ENCODE peak calls at places on chromosomes 16 and 17, in four cellular contexts. One of them, this sample, is unnamed. For H3K9me3 and H3K4me1, the result is how much of the 10 kb centered on the place peaks cover.

GRCh38 chr16:66026211-66026610 is 340.3 kb upstream of the CDH5 start:
- DNase-seq in aorta: no peak
- DNase-seq in OCI-LY7: no peak
- DNase-seq in right cardiac atrium: no peak
- DNase-seq in this sample: no peak

GRCh38 chr17:44581868-44582267 is 24.6 kb downstream of the FZD2 start:
- DNase-seq in aorta: peak
- DNase-seq in OCI-LY7: peak
- DNase-seq in right cardiac atrium: no peak
- DNase-seq in this sample: no peak

GRCh38 chr17:43670645-43671074 is 8.9 kb upstream of the MEOX1 start:
- DNase-seq in aorta: no peak
- DNase-seq in OCI-LY7: no peak
- DNase-seq in right cardiac atrium: no peak
- DNase-seq in this sample: no peak

GRCh38 chr17:48024149-48025039 is 13.2 kb downstream of the COPZ2 start:
- DNase-seq in aorta: peak
- DNase-seq in OCI-LY7: no peak
- DNase-seq in right cardiac atrium: peak
- DNase-seq in this sample: peak

GRCh38 chr17:19534562-19535149 is 1.0 kb downstream of the SLC47A1 start:
- DNase-seq in aorta: no peak
- DNase-seq in OCI-LY7: no peak
- DNase-seq in right cardiac atrium: no peak
- DNase-seq in this sample: no peak

GRCh38 chr17:18105027-18105426 is 3.5 kb upstream of the MYO15A start:
- DNase-seq in aorta: no peak
- DNase-seq in OCI-LY7: no peak
- DNase-seq in right cardiac atrium: no peak
- DNase-seq in this sample: no peak

GRCh38 chr16:46843898-46844642 is 13.1 kb upstream of the C16orf87 start:
- DNase-seq in aorta: no peak
- DNase-seq in OCI-LY7: no peak
- DNase-seq in right cardiac atrium: peak
- DNase-seq in this sample: peak

GRCh38 chr17:4998666-4999428 is 1.1 kb downstream of the KIF1C start:
- DNase-seq in aorta: no peak
- DNase-seq in OCI-LY7: peak
- DNase-seq in right cardiac atrium: peak
- DNase-seq in this sample: no peak

GRCh38 chr17:47834756-47835155 is 3.3 kb downstream of the LRRC46 start:
- DNase-seq in aorta: no peak
- DNase-seq in OCI-LY7: no peak
- DNase-seq in right cardiac atrium: no peak
- DNase-seq in this sample: no peak

GRCh38 chr17:28097901-28098300 is 55.4 kb downstream of the NLK start:
- DNase-seq in aorta: no peak
- DNase-seq in OCI-LY7: peak
- DNase-seq in right cardiac atrium: no peak
- DNase-seq in this sample: no peak

GRCh38 chr17:245611-246010 is 64.2 kb upstream of the DOC2B start:
- DNase-seq in aorta: peak
- DNase-seq in OCI-LY7: no peak
- DNase-seq in right cardiac atrium: peak
- DNase-seq in this sample: peak

GRCh38 chr17:31211352-31212012 is 85.6 kb downstream of the OMG start:
- DNase-seq in aorta: no peak
- DNase-seq in OCI-LY7: no peak
- DNase-seq in right cardiac atrium: no peak
- DNase-seq in this sample: no peak

GRCh38 chr17:42288985-42289862 is 926 bp downstream of the STAT5A start:
- DNase-seq in aorta: peak
- DNase-seq in OCI-LY7: no peak
- DNase-seq in right cardiac atrium: peak
- DNase-seq in this sample: peak

GRCh38 chr17:7650509-7651096 is at the start of gene ATP1B2:
- DNase-seq in aorta: peak
- DNase-seq in OCI-LY7: peak
- DNase-seq in right cardiac atrium: peak
- DNase-seq in this sample: peak

GRCh38 chr17:37494401-37494831 is 4.7 kb downstream of the DUSP14 start:
- DNase-seq in aorta: no peak
- DNase-seq in OCI-LY7: no peak
- DNase-seq in right cardiac atrium: no peak
- DNase-seq in this sample: no peak

GRCh38 chr17:59972778-59973177 is 8.2 kb upstream of the RNFT1 start:
- DNase-seq in aorta: no peak
- DNase-seq in OCI-LY7: no peak
- DNase-seq in right cardiac atrium: peak
- DNase-seq in this sample: no peak

GRCh38 chr17:1604831-1605528 is 23.7 kb downstream of the SLC43A2 start:
- DNase-seq in aorta: no peak
- DNase-seq in OCI-LY7: no peak
- DNase-seq in right cardiac atrium: no peak
- DNase-seq in this sample: peak

GRCh38 chr17:33716937-33717336 is 423.8 kb upstream of the ASIC2 start:
- DNase-seq in aorta: no peak
- DNase-seq in OCI-LY7: no peak
- DNase-seq in right cardiac atrium: no peak
- DNase-seq in this sample: no peak

GRCh38 chr17:63774141-63774981 is at the start of gene DDX42:
- DNase-seq in aorta: peak
- DNase-seq in OCI-LY7: peak
- DNase-seq in right cardiac atrium: peak
- DNase-seq in this sample: peak

GRCh38 chr17:1460233-1460632 is 4.2 kb upstream of the CRK start:
- DNase-seq in aorta: peak
- DNase-seq in OCI-LY7: no peak
- DNase-seq in right cardiac atrium: peak
- DNase-seq in this sample: peak

GRCh38 chr17:80380068-80381061 is 34.6 kb upstream of the ENDOV start:
- DNase-seq in aorta: no peak
- DNase-seq in OCI-LY7: no peak
- DNase-seq in right cardiac atrium: no peak
- DNase-seq in this sample: no peak

GRCh38 chr17:46157443-46158107 is 35.7 kb downstream of the KANSL1 start:
- DNase-seq in aorta: no peak
- DNase-seq in OCI-LY7: no peak
- DNase-seq in right cardiac atrium: no peak
- DNase-seq in this sample: no peak

GRCh38 chr17:2940352-2940751 is 123.1 kb downstream of the OR1D5 start:
- DNase-seq in aorta: no peak
- DNase-seq in OCI-LY7: no peak
- DNase-seq in right cardiac atrium: peak
- DNase-seq in this sample: no peak

GRCh38 chr17:332558-333322 is 19.9 kb downstream of the RPH3AL start:
- DNase-seq in aorta: peak
- DNase-seq in OCI-LY7: no peak
- DNase-seq in right cardiac atrium: peak
- DNase-seq in this sample: peak

GRCh38 chr16:48539485-48540221 is 70.3 kb downstream of the N4BP1 start:
- DNase-seq in aorta: no peak
- DNase-seq in OCI-LY7: no peak
- DNase-seq in right cardiac atrium: no peak
- DNase-seq in this sample: no peak

GRCh38 chr17:82021728-82022309 is 859 bp downstream of the CENPX start:
- DNase-seq in aorta: no peak
- DNase-seq in OCI-LY7: peak
- DNase-seq in right cardiac atrium: no peak
- DNase-seq in this sample: no peak

GRCh38 chr16:57618306-57619132 is 9.9 kb upstream of the ADGRG1 start:
- DNase-seq in aorta: peak
- DNase-seq in OCI-LY7: no peak
- DNase-seq in right cardiac atrium: no peak
- DNase-seq in this sample: peak

GRCh38 chr16:23788653-23789052 is 33.8 kb downstream of the CHP2 start:
- DNase-seq in aorta: no peak
- DNase-seq in OCI-LY7: no peak
- DNase-seq in right cardiac atrium: no peak
- DNase-seq in this sample: no peak

GRCh38 chr17:28216528-28216927 is 102.5 kb upstream of the TMEM97 start:
- DNase-seq in aorta: no peak
- DNase-seq in OCI-LY7: no peak
- DNase-seq in right cardiac atrium: no peak
- DNase-seq in this sample: no peak

GRCh38 chr17:50111687-50112655 is 16.8 kb downstream of the PDK2 start:
- DNase-seq in aorta: peak
- DNase-seq in OCI-LY7: no peak
- DNase-seq in right cardiac atrium: peak
- DNase-seq in this sample: no peak

GRCh38 chr16:3292604-3293003 is 9.3 kb downstream of the ZNF263 start:
- DNase-seq in aorta: no peak
- DNase-seq in OCI-LY7: no peak
- DNase-seq in right cardiac atrium: no peak
- DNase-seq in this sample: no peak
- H3K9me3 ChIP-seq in aorta: under half
- H3K9me3 ChIP-seq in OCI-LY7: under half
- H3K9me3 ChIP-seq in right cardiac atrium: under half
- H3K9me3 ChIP-seq in this sample: under half

GRCh38 chr17:38890410-38890746 is 20.5 kb downstream of the LASP1 start:
- DNase-seq in aorta: no peak
- DNase-seq in OCI-LY7: no peak
- DNase-seq in right cardiac atrium: no peak
- DNase-seq in this sample: no peak
- H3K4me1 ChIP-seq in aorta: under half
- H3K4me1 ChIP-seq in OCI-LY7: under half
- H3K4me1 ChIP-seq in right cardiac atrium: under half
- H3K4me1 ChIP-seq in this sample: under half

DNA sequence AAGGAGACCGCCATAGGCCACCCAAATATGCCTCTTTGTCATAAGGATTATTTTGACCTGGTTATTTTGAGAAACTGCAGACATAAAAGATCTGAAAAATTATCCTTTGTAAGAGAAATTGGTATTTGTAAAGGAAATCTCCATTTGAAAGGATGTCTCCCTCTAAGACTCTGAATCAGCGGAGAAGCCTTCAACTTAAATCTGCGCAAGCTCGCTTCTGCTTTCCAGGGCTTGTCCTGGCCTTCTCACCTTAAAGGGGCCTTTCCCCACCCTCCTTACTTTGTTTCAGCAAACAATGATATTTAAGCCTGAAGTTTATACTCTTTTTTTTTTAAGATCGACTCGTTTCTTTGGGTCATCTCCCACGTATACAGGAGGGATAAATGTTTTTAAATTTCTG is 34.5 kb downstream of the HSBP1 start:
- DNase-seq in aorta: no peak
- DNase-seq in OCI-LY7: no peak
- DNase-seq in right cardiac atrium: no peak
- DNase-seq in this sample: no peak
- H3K27ac ChIP-seq in aorta: no peak
- H3K27ac ChIP-seq in OCI-LY7: peak
- H3K27ac ChIP-seq in right cardiac atrium: no peak
- H3K27ac ChIP-seq in this sample: no peak

DNA sequence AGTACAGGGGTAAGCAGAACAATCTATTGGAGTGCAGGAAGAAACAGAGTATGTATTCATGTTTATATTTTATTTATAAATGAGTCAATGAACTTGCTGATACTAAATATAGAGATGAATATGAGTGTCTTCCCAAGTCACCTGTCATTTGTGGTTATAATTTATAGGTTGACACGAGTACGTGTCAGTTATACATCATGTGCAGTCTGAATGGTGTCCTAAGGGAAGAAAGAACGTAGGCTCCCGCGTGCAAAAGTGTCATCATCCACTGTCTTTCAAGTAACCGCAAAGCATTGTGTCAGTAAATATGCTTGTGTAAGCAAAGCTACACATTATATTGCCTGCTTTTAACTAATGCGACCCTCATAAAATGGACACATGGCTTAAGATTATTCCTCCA is 786.1 kb downstream of the KCNJ2 start:
- DNase-seq in aorta: no peak
- DNase-seq in OCI-LY7: no peak
- DNase-seq in right cardiac atrium: no peak
- DNase-seq in this sample: no peak
- H3K9me3 ChIP-seq in aorta: under half
- H3K9me3 ChIP-seq in OCI-LY7: under half
- H3K9me3 ChIP-seq in right cardiac atrium: under half
- H3K9me3 ChIP-seq in this sample: under half

GRCh38 chr16:85354623-85355514 is 242.6 kb upstream of the CIBAR2 start:
- DNase-seq in aorta: no peak
- DNase-seq in OCI-LY7: no peak
- DNase-seq in right cardiac atrium: peak
- DNase-seq in this sample: no peak
- H3K4me1 ChIP-seq in aorta: under half
- H3K4me1 ChIP-seq in OCI-LY7: under half
- H3K4me1 ChIP-seq in right cardiac atrium: under half
- H3K4me1 ChIP-seq in this sample: under half

DNA sequence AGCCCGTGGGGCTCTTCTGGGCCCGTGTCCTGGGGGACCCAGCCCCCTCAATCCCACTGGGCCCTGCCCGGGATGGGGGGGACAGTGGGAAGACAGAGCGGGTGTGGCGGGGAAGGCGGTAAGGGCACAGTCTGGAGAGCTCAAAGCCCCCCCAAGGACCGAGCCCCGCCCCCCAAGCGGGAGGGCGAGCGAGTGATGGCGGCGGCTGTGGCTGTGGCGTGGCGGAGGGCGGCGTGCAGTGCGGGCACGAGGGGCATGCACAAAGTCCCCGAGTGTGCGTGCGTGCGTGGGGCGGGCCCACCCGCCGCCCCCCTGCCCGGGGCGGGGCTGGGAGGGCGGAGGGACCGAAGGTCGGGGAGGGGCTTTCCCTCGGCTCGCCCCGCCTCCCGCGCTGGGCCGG is 3.6 kb upstream of the WDR24 start:
- DNase-seq in aorta: no peak
- DNase-seq in OCI-LY7: no peak
- DNase-seq in right cardiac atrium: no peak
- DNase-seq in this sample: no peak
- H3K27ac ChIP-seq in aorta: no peak
- H3K27ac ChIP-seq in OCI-LY7: no peak
- H3K27ac ChIP-seq in right cardiac atrium: no peak
- H3K27ac ChIP-seq in this sample: no peak

DNA sequence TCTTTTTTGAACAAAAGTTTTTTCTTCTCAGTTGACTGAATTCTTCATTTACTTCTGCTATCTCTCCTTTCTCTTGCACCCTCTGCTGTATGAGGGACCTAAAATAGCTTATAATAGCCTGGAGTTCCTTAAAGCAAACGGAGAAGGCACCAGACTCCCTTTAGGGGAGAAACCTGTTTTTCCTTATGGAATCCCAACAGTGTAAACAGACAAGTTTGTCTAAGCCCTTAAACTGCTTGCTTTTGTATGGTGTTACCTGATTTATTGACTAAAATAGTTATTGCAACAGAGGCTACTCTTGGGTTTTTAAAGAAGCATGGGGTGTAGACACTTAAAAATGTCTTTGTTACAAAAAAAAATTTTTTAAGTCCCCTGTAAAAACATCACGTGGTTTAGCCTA is 12.9 kb upstream of the TRIM25 start:
- DNase-seq in aorta: no peak
- DNase-seq in OCI-LY7: no peak
- DNase-seq in right cardiac atrium: no peak
- DNase-seq in this sample: no peak
- H3K9me3 ChIP-seq in aorta: under half
- H3K9me3 ChIP-seq in OCI-LY7: under half
- H3K9me3 ChIP-seq in right cardiac atrium: under half
- H3K9me3 ChIP-seq in this sample: under half

GRCh38 chr16:1264257-1265089 is 8.6 kb downstream of the TPSD1 start:
- DNase-seq in aorta: no peak
- DNase-seq in OCI-LY7: no peak
- DNase-seq in right cardiac atrium: no peak
- DNase-seq in this sample: no peak
- H3K4me1 ChIP-seq in aorta: under half
- H3K4me1 ChIP-seq in OCI-LY7: under half
- H3K4me1 ChIP-seq in right cardiac atrium: under half
- H3K4me1 ChIP-seq in this sample: under half

This sample was measured in left lung.